ENCODE peak calls at places on chromosome 12, in ten cellular contexts. A is neural progenitor cell; U is NCI-H526 treated with DMSO at 0.1 percent for 48 hours; M is activated B cell treated with CpG ODN at 0.5 μM for 24 hours; C is pons; T is neuronal stem cell; K is GM10248; L is natural killer cell treated with Interleukin-12 subunit alpha and Interleukin-12 subunit beta and Interleukin-15 and Interleukin-18, amount 100 ng/mL, for 72 hours; Z is H54; W is dorsolateral prefrontal cortex. V is an unnamed sample.

GRCh38 chr12:51536159-51536558 is 54.9 kb upstream of the SCN8A start:
- DNase-seq in C (no peak), W (no peak), T (no peak), K (no peak), L (no peak), Z (no peak), A (no peak), U (no peak), M (no peak), V (no peak)

GRCh38 chr12:99260597-99260996 is 387.0 kb upstream of the GARIN6 start:
- DNase-seq in T (no peak), Z (no peak), L (no peak), K (no peak), C (no peak), M (no peak), U (no peak), W (no peak), A (no peak), V (no peak)

GRCh38 chr12:65948320-65949008 is 124.2 kb downstream of the HMGA2 start:
- DNase-seq in L (no peak), T (no peak), U (no peak), C (peak; percentile 68), Z (peak; percentile 33), A (peak; percentile 33), W (peak; percentile 59), K (no peak), M (no peak), V (no peak)

GRCh38 chr12:24595652-24596235 is 353.2 kb downstream of the BCAT1 start:
- DNase-seq in K (no peak), A (no peak), C (no peak), W (no peak), Z (no peak), T (no peak), L (no peak), U (peak; percentile 6), M (no peak), V (no peak)

GRCh38 chr12:56042430-56043203 is 899 bp downstream of the RPS26 start:
- DNase-seq in M (no peak), Z (no peak), W (no peak), U (no peak), C (no peak), L (no peak), A (peak; percentile 18), T (no peak), K (no peak), V (no peak)

GRCh38 chr12:84572186-84572585 is 340.4 kb downstream of the SLC6A15 start:
- DNase-seq in C (no peak), M (no peak), A (no peak), U (no peak), W (no peak), T (no peak), L (no peak), Z (no peak), K (no peak), V (no peak)

GRCh38 chr12:43308776-43309175 is 243.2 kb downstream of the ADAMTS20 start:
- DNase-seq in A (no peak), L (no peak), K (no peak), T (no peak), C (no peak), Z (no peak), W (no peak), U (no peak), M (no peak), V (no peak)

GRCh38 chr12:121170581-121171260 is 38.0 kb downstream of the P2RX7 start:
- DNase-seq in L (no peak), C (no peak), K (no peak), U (no peak), M (no peak), A (no peak), Z (peak; percentile 26), W (no peak), T (no peak), V (no peak)

GRCh38 chr12:113868365-113868764 is 97.8 kb downstream of the RBM19 start:
- DNase-seq in K (no peak), A (no peak), T (no peak), Z (no peak), W (no peak), M (no peak), L (no peak), U (no peak), C (no peak), V (no peak)

GRCh38 chr12:544142-544541 is 84.4 kb downstream of the B4GALNT3 start:
- DNase-seq in T (no peak), U (no peak), A (no peak), K (no peak), Z (no peak), W (no peak), L (no peak), M (no peak), C (no peak), V (no peak)

V was measured in stimulated activated naive B cell treated with anti-CD40 and anti-IgM and Interleukin-4, amounts not matched to agents 10 μg/mL and 1 μg/mL and 100 μg/mL, for 72 hours.